ENCODE peak calls at places on chromosome 1, in eight cellular contexts. R, W, H, X, V, N, O and D are unnamed samples. For H3K4me1, the result is how much of the 10 kb centered on the place peaks cover.

GRCh38 chr1:155068599-155068998 is 5.1 kb downstream of the EFNA4 start:
- DNase-seq in R (no peak), V (no peak), N (no peak), W (no peak), H (no peak), O (no peak), X (no peak), D (no peak)

GRCh38 chr1:184970691-184971161 is 3.6 kb downstream of the NIBAN1 start:
- DNase-seq in R (peak), W (no peak), N (no peak), O (no peak), H (no peak), V (peak), X (no peak), D (no peak)

GRCh38 chr1:110471131-110471530 is 20.2 kb downstream of the PROK1 start:
- DNase-seq in X (peak), V (no peak), O (no peak), N (no peak), W (no peak), R (no peak), H (no peak), D (no peak)

GRCh38 chr1:83901547-83902155 is 97.3 kb downstream of the TTLL7 start:
- DNase-seq in V (peak), X (no peak), O (peak), N (no peak), W (no peak), R (peak), H (no peak), D (peak)

GRCh38 chr1:185971688-185972087 is 237.5 kb downstream of the HMCN1 start:
- DNase-seq in V (peak), W (no peak), X (no peak), O (no peak), N (no peak), H (no peak), R (peak), D (no peak)

GRCh38 chr1:177665935-177666334 is 303.9 kb downstream of the SEC16B start:
- DNase-seq in X (no peak), W (no peak), O (no peak), H (no peak), V (no peak), R (no peak), N (no peak), D (no peak)

GRCh38 chr1:208951908-208952307 is 631.6 kb upstream of the CAMK1G start:
- DNase-seq in O (peak), R (no peak), H (no peak), W (no peak), X (no peak), N (no peak), V (no peak), D (no peak)

GRCh38 chr1:56529801-56530200 is 49.6 kb downstream of the PLPP3 start:
- DNase-seq in V (no peak), X (no peak), N (no peak), O (no peak), R (no peak), W (no peak), H (no peak), D (no peak)

GRCh38 chr1:30768830-30769718 is 11.5 kb upstream of the LAPTM5 start:
- DNase-seq in R (no peak), X (no peak), H (peak), W (no peak), V (peak), N (no peak), O (no peak), D (no peak)

GRCh38 chr1:88237026-88237425 is 447.0 kb upstream of the PKN2 start:
- DNase-seq in O (no peak), W (no peak), X (no peak), V (peak), H (no peak), R (peak), N (no peak), D (no peak)

GRCh38 chr1:2847086-2847850 is 45.8 kb upstream of the TTC34 start:
- DNase-seq in N (peak), O (peak), H (peak), W (no peak), X (no peak), V (no peak), R (no peak), D (no peak)

GRCh38 chr1:28028873-28029654 is 59.3 kb downstream of the EYA3 start:
- DNase-seq in O (no peak), N (no peak), W (peak), R (peak), V (peak), H (no peak), X (no peak), D (no peak)

GRCh38 chr1:64955093-64956066 is 11.0 kb downstream of the JAK1 start:
- DNase-seq in H (no peak), N (no peak), O (peak), W (no peak), V (no peak), X (no peak), R (no peak), D (no peak)

GRCh38 chr1:228166170-228166936 is 749 bp downstream of the IBA57 start:
- DNase-seq in R (peak), V (peak), W (peak), H (peak), X (peak), O (peak), N (peak), D (peak)

GRCh38 chr1:113874017-113874879 is 2.7 kb upstream of the PTPN22 start:
- DNase-seq in H (no peak), O (peak), V (peak), W (no peak), N (no peak), X (peak), R (peak), D (no peak)

GRCh38 chr1:82874041-82874440 is 1073.3 kb downstream of the ADGRL2 start:
- DNase-seq in V (no peak), X (no peak), N (no peak), R (no peak), W (no peak), O (no peak), H (no peak), D (no peak)

GRCh38 chr1:240099748-240100147 is 8.1 kb downstream of the FMN2 start:
- DNase-seq in X (no peak), N (no peak), V (no peak), H (no peak), W (no peak), R (no peak), O (no peak), D (no peak)

GRCh38 chr1:36752431-36752830 is 269.7 kb upstream of the CSF3R start:
- DNase-seq in X (no peak), H (no peak), W (no peak), V (no peak), N (no peak), O (no peak), R (no peak), D (peak)

GRCh38 chr1:221900678-221901077 is 158.8 kb upstream of the DUSP10 start:
- DNase-seq in R (no peak), V (no peak), N (no peak), H (no peak), X (no peak), W (no peak), O (no peak), D (no peak)

GRCh38 chr1:153507926-153508583 is 27.7 kb downstream of the S100A6 start:
- DNase-seq in V (no peak), R (no peak), W (no peak), O (no peak), N (no peak), H (no peak), X (no peak), D (no peak)

GRCh38 chr1:242579528-242580235 is 55.2 kb upstream of the PLD5 start:
- DNase-seq in O (no peak), V (no peak), R (no peak), H (no peak), W (no peak), N (no peak), X (no peak), D (no peak)

GRCh38 chr1:168180148-168180524 is 1.4 kb downstream of the TIPRL start:
- DNase-seq in X (no peak), H (no peak), W (no peak), N (no peak), O (no peak), R (no peak), V (no peak), D (no peak)

GRCh38 chr1:63575340-63575826 is 17.8 kb upstream of the PGM1 start:
- DNase-seq in X (peak), W (peak), H (no peak), O (no peak), R (no peak), N (no peak), V (peak), D (no peak)

GRCh38 chr1:90919900-90920299 is 101.9 kb downstream of the ZNF644 start:
- DNase-seq in W (no peak), V (peak), X (no peak), R (peak), O (no peak), H (no peak), N (no peak), D (no peak)

GRCh38 chr1:17437260-17438175 is 2.0 kb downstream of the RCC2 start:
- DNase-seq in N (peak), R (peak), X (no peak), W (peak), V (peak), O (peak), H (peak), D (no peak)

GRCh38 chr1:44485229-44485932 is 80.3 kb downstream of the RNF220 start:
- DNase-seq in O (no peak), V (peak), R (peak), W (no peak), X (no peak), N (no peak), H (no peak), D (no peak)

DNA sequence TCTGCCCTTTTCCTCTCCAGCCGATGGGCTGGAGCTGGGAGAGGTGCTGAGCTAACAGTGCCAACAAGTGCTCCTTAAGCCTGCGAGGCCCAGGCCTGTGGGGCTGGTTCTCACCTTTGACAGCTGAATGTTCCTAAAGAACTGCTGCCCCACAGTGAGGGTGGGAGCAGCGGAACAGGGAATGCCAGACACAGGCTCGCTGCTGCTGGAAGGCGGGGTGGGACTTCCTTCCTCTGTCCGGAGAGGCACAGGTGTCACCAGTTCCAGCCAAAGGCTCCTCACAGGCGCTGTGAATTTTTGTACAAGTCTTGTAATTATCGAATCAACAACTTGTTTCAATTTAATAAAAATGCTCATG is 47.1 kb downstream of the COQ8A start:
- DNase-seq in W (no peak), V (no peak), H (peak), N (peak), X (no peak), O (no peak), R (no peak), D (no peak)
- H3K27ac ChIP-seq in W (no peak), V (no peak), H (no peak), N (peak), X (no peak), O (peak), R (no peak), D (no peak)

GRCh38 chr1:96515430-96515829 is 206.2 kb upstream of the PTBP2 start:
- DNase-seq in X (no peak), R (no peak), N (no peak), O (no peak), W (no peak), V (no peak), H (no peak), D (no peak)
- TF ChIP-seq CTCF in X (no peak), R (no peak), N (no peak), O (no peak), W (no peak), V (no peak), H (no peak), D (no peak)

GRCh38 chr1:4062992-4063391 is 162.9 kb upstream of the C1orf174 start:
- DNase-seq in X (no peak), R (no peak), H (no peak), N (no peak), V (no peak), O (no peak), W (no peak), D (no peak)

GRCh38 chr1:4060850-4061249 is 160.8 kb upstream of the C1orf174 start:
- DNase-seq in X (no peak), O (no peak), W (no peak), V (no peak), H (no peak), R (no peak), N (no peak), D (no peak)

GRCh38 chr1:4062560-4062959 is 162.5 kb upstream of the C1orf174 start:
- DNase-seq in R (no peak), N (no peak), O (no peak), W (no peak), V (no peak), X (no peak), H (no peak), D (no peak)

GRCh38 chr1:4062041-4062440 is 162.0 kb upstream of the C1orf174 start:
- DNase-seq in V (no peak), N (no peak), R (no peak), W (no peak), X (no peak), H (no peak), O (no peak), D (no peak)

DNA sequence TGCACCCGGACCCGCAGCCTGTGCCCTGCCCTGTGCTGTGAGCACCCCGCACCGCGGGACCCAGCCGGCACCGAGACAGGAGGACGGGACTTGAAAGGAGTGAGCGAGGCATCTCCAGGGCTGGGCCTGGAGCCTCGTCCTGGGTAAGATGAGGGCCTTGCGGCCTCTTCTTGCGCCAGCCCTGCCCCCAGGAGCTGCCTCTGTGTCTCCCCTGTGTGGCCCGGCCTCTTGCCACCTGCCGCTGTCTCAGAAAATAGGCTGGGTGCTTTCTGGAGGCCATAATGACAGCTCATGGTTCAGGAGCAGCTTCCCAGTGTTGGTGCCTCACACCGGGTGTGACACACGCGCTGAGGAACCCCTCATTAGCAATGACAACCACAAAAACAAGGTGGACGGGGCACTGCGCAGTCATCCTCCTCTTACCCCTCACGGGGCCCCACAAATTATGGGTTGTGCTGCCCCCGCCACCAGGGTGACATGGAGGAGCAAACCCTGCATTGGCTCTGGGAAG is 161.5 kb upstream of the C1orf174 start:
- DNase-seq in N (no peak), O (no peak), V (no peak), H (no peak), X (no peak), W (no peak), R (no peak), D (peak)
- H3K4me1 ChIP-seq in N (under half), O (under half), V (under half), H (under half), X (under half), W (under half), R (under half), D (under half)

DNA sequence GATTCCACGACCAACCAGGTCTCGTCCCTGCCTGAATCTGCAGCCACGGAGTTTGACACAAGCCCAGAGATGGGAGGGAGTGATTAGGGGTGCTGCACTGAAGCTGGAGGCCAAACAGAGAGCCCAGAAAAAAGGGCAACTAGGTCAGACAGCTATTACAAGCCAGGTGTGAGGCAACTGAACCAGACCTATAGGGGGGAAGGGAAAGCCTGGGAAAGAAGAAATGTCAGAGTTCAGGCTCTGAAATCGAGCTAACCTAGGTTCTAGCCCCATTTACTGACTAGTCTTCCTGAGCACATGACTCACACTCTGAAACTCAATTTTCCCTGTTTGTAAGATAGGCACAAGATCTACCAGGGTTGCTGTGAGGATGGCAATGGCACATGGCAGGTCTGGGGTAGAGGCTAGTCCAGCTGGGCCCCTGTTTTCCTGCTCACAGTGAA is 1.7 kb downstream of the DHCR24 start:
- DNase-seq in O (no peak), N (no peak), W (no peak), H (no peak), R (no peak), X (no peak), V (no peak), D (no peak)
- H3K27ac ChIP-seq in O (peak), N (peak), W (no peak), H (no peak), R (no peak), X (no peak), V (no peak), D (no peak)

DNA sequence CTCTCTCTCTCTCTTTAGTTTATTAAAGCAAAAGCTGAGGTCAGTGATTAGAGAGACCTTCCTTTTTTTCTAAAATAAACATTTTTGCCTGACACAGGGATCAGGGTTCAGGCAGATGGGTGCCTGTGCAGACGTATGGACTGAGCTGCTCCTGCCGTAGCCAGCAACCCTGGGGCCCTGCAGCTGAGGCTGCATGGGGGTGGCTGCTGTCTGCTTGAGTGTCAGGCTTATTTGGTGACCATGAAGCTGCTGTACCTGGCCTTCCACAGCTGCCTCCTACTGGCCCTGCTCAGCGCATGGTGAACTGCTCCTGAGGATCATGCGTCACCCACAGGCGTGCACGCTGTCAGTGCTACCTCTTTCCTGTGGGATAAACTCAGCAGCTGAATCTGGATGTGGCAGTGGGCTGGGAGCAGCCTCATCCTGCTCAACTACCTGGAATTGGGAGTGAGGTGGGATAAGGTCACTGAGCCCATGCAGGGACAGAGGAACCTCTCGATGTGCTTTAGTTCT is 35.1 kb downstream of the GNG4 start:
- DNase-seq in H (peak), N (no peak), O (no peak), R (no peak), X (no peak), W (no peak), V (no peak), D (no peak)
- TF ChIP-seq CTCF in H (no peak), N (no peak), O (no peak), R (no peak), X (no peak), W (no peak), V (no peak), D (no peak)

GRCh38 chr1:42931108-42931539 is 27.5 kb downstream of the SLC2A1 start:
- DNase-seq in V (peak), N (no peak), R (peak), X (no peak), O (peak), W (peak), H (peak), D (peak)
- H3K4me1 ChIP-seq in V (under half), N (under half), R (under half), X (half or more), O (under half), W (under half), H (under half), D (under half)

DNA sequence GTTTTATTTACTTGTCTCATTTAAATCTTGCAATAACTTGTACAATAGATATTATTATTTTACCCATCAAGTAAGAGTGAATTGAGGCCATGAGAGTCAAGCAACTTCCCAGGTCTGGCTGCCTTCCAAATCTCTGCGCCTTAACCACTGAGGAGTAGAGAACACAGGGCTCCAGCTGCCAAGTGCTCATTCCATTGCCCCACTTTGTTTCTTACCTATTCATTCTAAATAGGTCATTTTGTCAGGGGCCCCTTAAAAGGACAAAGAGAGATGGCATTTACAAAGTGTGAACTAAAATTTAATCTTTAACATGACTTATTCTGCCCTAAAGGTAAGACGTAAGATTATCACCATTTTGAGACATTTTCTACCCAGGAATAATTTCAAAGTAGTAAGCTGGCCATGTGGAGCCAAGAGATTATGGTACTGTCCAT is 3.5 kb downstream of the PPP1R15B start:
- DNase-seq in H (no peak), W (no peak), X (no peak), V (peak), O (peak), R (peak), N (peak), D (peak)
- H3K27ac ChIP-seq in H (peak), W (no peak), X (no peak), V (no peak), O (peak), R (no peak), N (peak), D (peak)

GRCh38 chr1:171252482-171252881 is 4.2 kb downstream of the FMO1 start:
- DNase-seq in N (no peak), O (peak), R (no peak), W (peak), V (no peak), X (no peak), H (no peak), D (no peak)

GRCh38 chr1:171254859-171255258 is 6.6 kb downstream of the FMO1 start:
- DNase-seq in O (no peak), R (peak), H (no peak), V (peak), W (no peak), X (no peak), N (no peak), D (no peak)

GRCh38 chr1:171251042-171251740 is 2.9 kb downstream of the FMO1 start:
- DNase-seq in R (peak), X (peak), N (no peak), O (peak), H (no peak), W (peak), V (peak), D (no peak)

GRCh38 chr1:171250263-171250662 is 2.0 kb downstream of the FMO1 start:
- DNase-seq in W (no peak), H (no peak), N (no peak), R (no peak), X (no peak), V (no peak), O (no peak), D (no peak)

GRCh38 chr1:171251741-171252300 is 3.5 kb downstream of the FMO1 start:
- DNase-seq in H (peak), W (peak), X (no peak), O (peak), R (peak), N (no peak), V (peak), D (no peak)
- TF ChIP-seq CTCF in H (peak), W (peak), X (peak), O (peak), R (peak), N (peak), V (peak), D (peak)

GRCh38 chr1:23906731-23907130 is 6.4 kb downstream of the CNR2 start:
- DNase-seq in V (no peak), N (no peak), X (no peak), R (no peak), W (no peak), H (no peak), O (no peak), D (no peak)
- H3K4me1 ChIP-seq in V (under half), N (under half), X (under half), R (under half), W (under half), H (under half), O (under half), D (under half)